ENCODE peak calls at places on chromosomes 12 and 14, in nine cellular contexts. A is activated CD4-positive, alpha-beta T cell treated with anti-CD3 and anti-CD28 coated beads for 1 hour; O is non-pigmented ciliary epithelial cell; F is nucleus accumbens; R is amniotic stem cell; G is psoas muscle; J is AG10803; K is substantia nigra; C is hypothalamus. N is an unnamed sample.

GRCh38 chr12:24039113-24039525 is 89.6 kb upstream of the SOX5 start:
- DNase-seq in G (no peak), K (no peak), C (no peak), A (no peak), R (no peak), J (peak), F (no peak), O (peak), N (no peak)

GRCh38 chr14:76050797-76051392 is 65.3 kb downstream of the IFT43 start:
- DNase-seq in G (no peak), F (no peak), K (no peak), R (peak), A (peak), O (peak), J (peak), C (peak), N (peak)

GRCh38 chr12:106301611-106302321 is 767 bp upstream of the TCP11L2 start:
- DNase-seq in O (no peak), C (no peak), G (peak), R (no peak), J (peak), A (peak), K (no peak), F (peak), N (peak)

GRCh38 chr14:103232338-103232808 is 101.7 kb upstream of the EIF5 start:
- DNase-seq in R (no peak), O (no peak), F (no peak), A (no peak), C (no peak), J (no peak), G (no peak), K (no peak), N (no peak)

GRCh38 chr12:68106160-68106559 is 53.4 kb downstream of the IFNG start:
- DNase-seq in O (peak), G (no peak), A (no peak), C (no peak), F (no peak), K (no peak), J (peak), R (no peak), N (no peak)

GRCh38 chr14:72891666-72892102 is 2.2 kb downstream of the DPF3 start:
- DNase-seq in G (no peak), J (no peak), R (no peak), O (no peak), K (no peak), F (no peak), C (no peak), A (no peak), N (no peak)

GRCh38 chr12:131102991-131103609 is 149.4 kb downstream of the ADGRD1 start:
- DNase-seq in K (no peak), O (no peak), F (no peak), J (no peak), G (peak), C (peak), A (no peak), R (no peak), N (no peak)

GRCh38 chr12:130519-130918 is 64.0 kb downstream of the IQSEC3 start:
- DNase-seq in G (no peak), J (no peak), C (no peak), O (no peak), F (no peak), K (no peak), R (no peak), A (no peak), N (no peak)

GRCh38 chr12:93743229-93743998 is 66.2 kb downstream of the CRADD start:
- DNase-seq in K (no peak), G (no peak), O (no peak), R (no peak), F (no peak), C (no peak), J (no peak), A (no peak), N (no peak)

GRCh38 chr12:51530208-51530607 is 60.8 kb upstream of the SCN8A start:
- DNase-seq in J (no peak), K (no peak), A (no peak), C (no peak), F (no peak), R (no peak), G (no peak), O (no peak), N (no peak)

GRCh38 chr12:109209082-109209481 is 92.7 kb downstream of the ACACB start:
- DNase-seq in J (no peak), A (no peak), O (no peak), R (no peak), G (no peak), K (no peak), C (no peak), F (no peak), N (no peak)

GRCh38 chr14:77970646-77971045 is 170.7 kb downstream of the ADCK1 start:
- DNase-seq in R (no peak), J (no peak), C (no peak), A (no peak), G (no peak), F (no peak), K (no peak), O (no peak), N (no peak)

GRCh38 chr12:48815281-48816110 is 2.8 kb upstream of the CACNB3 start:
- DNase-seq in G (peak), A (no peak), O (no peak), F (peak), R (peak), C (peak), J (peak), K (no peak), N (peak)

GRCh38 chr12:22821985-22822384 is 197.0 kb downstream of the ETNK1 start:
- DNase-seq in R (no peak), O (no peak), F (no peak), C (no peak), J (no peak), A (no peak), K (no peak), G (no peak), N (no peak)

GRCh38 chr14:91229743-91230200 is 14.7 kb downstream of the GPR68 start:
- DNase-seq in O (peak), K (no peak), G (no peak), C (no peak), F (no peak), R (no peak), A (no peak), J (peak), N (no peak)